ENCODE peak calls at places on chromosomes 6 and 20, in six cellular contexts. M, E, Z, G, L and P are unnamed samples.

GRCh38 chr6:134249759-134250602 is 67.9 kb downstream of the SGK1 start:
- DNase-seq in M (no peak), E (peak), Z (no peak), G (no peak), L (no peak), P (no peak)

GRCh38 chr6:30683980-30684338 is 2.5 kb downstream of the PPP1R18 start:
- DNase-seq in M (no peak), E (no peak), Z (no peak), G (no peak), L (no peak), P (no peak)

GRCh38 chr6:135270676-135271536 is 89.8 kb downstream of the MYB start:
- DNase-seq in M (no peak), E (no peak), Z (peak), G (no peak), L (no peak), P (no peak)

GRCh38 chr20:54148947-54149764 is 24.6 kb downstream of the CYP24A1 start:
- DNase-seq in M (no peak), E (no peak), Z (peak), G (no peak), L (no peak), P (no peak)

GRCh38 chr6:136371951-136372350 is 82.3 kb upstream of the BCLAF1 start:
- DNase-seq in M (no peak), E (no peak), Z (no peak), G (no peak), L (no peak), P (no peak)

GRCh38 chr6:56243518-56244070 is 3.8 kb downstream of the COL21A1 start:
- DNase-seq in M (no peak), E (no peak), Z (no peak), G (no peak), L (no peak), P (no peak)

GRCh38 chr6:137224890-137225198 is 5.7 kb upstream of the IFNGR1 start:
- DNase-seq in M (no peak), E (no peak), Z (no peak), G (no peak), L (no peak), P (peak)

GRCh38 chr6:129683606-129684322 is 26.2 kb downstream of the ARHGAP18 start:
- DNase-seq in M (no peak), E (peak), Z (peak), G (peak), L (peak), P (peak)

GRCh38 chr6:98574991-98575390 is 259.4 kb upstream of the POU3F2 start:
- DNase-seq in M (no peak), E (peak), Z (peak), G (no peak), L (no peak), P (no peak)

GRCh38 chr6:42879372-42880239 is at the start of gene RPL7L1:
- DNase-seq in M (peak), E (peak), Z (peak), G (peak), L (peak), P (peak)

GRCh38 chr6:38193486-38194281 is 374.2 kb downstream of the ZFAND3 start:
- DNase-seq in M (no peak), E (no peak), Z (no peak), G (no peak), L (no peak), P (no peak)

GRCh38 chr20:63248835-63249591 is 5.2 kb downstream of the NKAIN4 start:
- DNase-seq in M (no peak), E (no peak), Z (no peak), G (no peak), L (no peak), P (no peak)

GRCh38 chr20:53739799-53740785 is 146.5 kb upstream of the ZNF217 start:
- DNase-seq in M (no peak), E (peak), Z (no peak), G (peak), L (no peak), P (no peak)

GRCh38 chr6:25535302-25536225 is 116.5 kb upstream of the SCGN start:
- DNase-seq in M (no peak), E (peak), Z (no peak), G (no peak), L (no peak), P (no peak)

GRCh38 chr6:28953039-28953872 is 29.5 kb upstream of the TRIM27 start:
- DNase-seq in M (no peak), E (peak), Z (no peak), G (peak), L (no peak), P (peak)

GRCh38 chr20:23870461-23870860 is 9.1 kb downstream of the CST5 start:
- DNase-seq in M (no peak), E (no peak), Z (no peak), G (no peak), L (no peak), P (no peak)

GRCh38 chr6:52360028-52360427 is 1.9 kb upstream of the PAQR8 start:
- DNase-seq in M (no peak), E (no peak), Z (no peak), G (no peak), L (no peak), P (no peak)

GRCh38 chr20:62178316-62179161 is 4.3 kb upstream of the MTG2 start:
- DNase-seq in M (no peak), E (no peak), Z (no peak), G (no peak), L (no peak), P (no peak)

GRCh38 chr6:129701721-129702455 is 8.1 kb downstream of the ARHGAP18 start:
- DNase-seq in M (no peak), E (peak), Z (no peak), G (no peak), L (no peak), P (no peak)